ENCODE peak calls at places on chromosome 9, in four cellular contexts. One of them, this sample, is unnamed.

GRCh38 chr9:129022037-129022436 is 6.1 kb downstream of the SH3GLB2 start:
- DNase-seq in Karpas-422: no peak
- DNase-seq in tibial nerve: no peak
- DNase-seq in GM23248: no peak
- DNase-seq in this sample: no peak

GRCh38 chr9:32579706-32580331 is 6.9 kb upstream of the NDUFB6 start:
- DNase-seq in GM23248: peak; percentile 67
- DNase-seq in tibial nerve: peak; percentile 89
- DNase-seq in Karpas-422: peak; percentile 89
- DNase-seq in this sample: peak; percentile 61

GRCh38 chr9:16884373-16884772 is 13.9 kb upstream of the BNC2 start:
- DNase-seq in Karpas-422: no peak
- DNase-seq in tibial nerve: no peak
- DNase-seq in GM23248: no peak
- DNase-seq in this sample: no peak

GRCh38 chr9:14314424-14314928 is 535 bp upstream of the NFIB start:
- DNase-seq in GM23248: peak; percentile 84
- DNase-seq in Karpas-422: peak; percentile 51
- DNase-seq in tibial nerve: peak; percentile 77
- DNase-seq in this sample: no peak

GRCh38 chr9:85040141-85040540 is 370.6 kb downstream of the NTRK2 start:
- DNase-seq in Karpas-422: no peak
- DNase-seq in tibial nerve: no peak
- DNase-seq in GM23248: no peak
- DNase-seq in this sample: no peak

GRCh38 chr9:85715587-85715986 is 26.2 kb downstream of the AGTPBP1 start:
- DNase-seq in Karpas-422: peak; percentile 50
- DNase-seq in tibial nerve: no peak
- DNase-seq in GM23248: no peak
- DNase-seq in this sample: no peak

GRCh38 chr9:3525088-3525835 is 539 bp downstream of the RFX3 start:
- DNase-seq in GM23248: peak; percentile 59
- DNase-seq in Karpas-422: no peak
- DNase-seq in tibial nerve: no peak
- DNase-seq in this sample: no peak

GRCh38 chr9:129406278-129407225 is 214.3 kb downstream of the C9orf50 start:
- DNase-seq in tibial nerve: no peak
- DNase-seq in GM23248: no peak
- DNase-seq in Karpas-422: peak; percentile 67
- DNase-seq in this sample: no peak

GRCh38 chr9:135887021-135887507 is 20.3 kb downstream of the CAMSAP1 start:
- DNase-seq in Karpas-422: no peak
- DNase-seq in tibial nerve: no peak
- DNase-seq in GM23248: peak; percentile 37
- DNase-seq in this sample: no peak

DNA sequence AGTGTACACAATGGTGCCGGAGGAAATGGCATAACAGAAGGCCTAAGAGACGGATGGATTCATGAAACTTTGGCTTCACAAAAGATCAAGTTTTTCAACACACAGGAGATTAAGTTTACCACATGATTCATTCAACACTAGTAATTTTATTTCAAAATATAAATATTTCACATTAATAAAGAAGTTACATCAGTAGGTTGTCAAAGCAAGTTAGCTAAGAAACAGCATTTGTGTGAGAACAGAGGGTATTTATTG is 1.7 kb upstream of the CTNNAL1 start:
- DNase-seq in GM23248: no peak
- DNase-seq in Karpas-422: no peak
- DNase-seq in tibial nerve: no peak
- DNase-seq in this sample: no peak
- H3K4me1 ChIP-seq in GM23248: peaks cover 35% of the 10 kb centered on the region
- H3K4me1 ChIP-seq in Karpas-422: peaks cover 49% of the 10 kb centered on the region
- H3K4me1 ChIP-seq in tibial nerve: peaks cover 7% of the 10 kb centered on the region
- H3K4me1 ChIP-seq in this sample: peaks cover 22% of the 10 kb centered on the region

GRCh38 chr9:75360258-75360657 is 271.9 kb downstream of the OSTF1 start:
- DNase-seq in tibial nerve: no peak
- DNase-seq in GM23248: no peak
- DNase-seq in Karpas-422: no peak
- DNase-seq in this sample: no peak
- H3K4me1 ChIP-seq in tibial nerve: no peaks in the 10 kb centered on the region
- H3K4me1 ChIP-seq in GM23248: no peaks in the 10 kb centered on the region
- H3K4me1 ChIP-seq in Karpas-422: no peaks in the 10 kb centered on the region
- H3K4me1 ChIP-seq in this sample: no peaks in the 10 kb centered on the region

DNA sequence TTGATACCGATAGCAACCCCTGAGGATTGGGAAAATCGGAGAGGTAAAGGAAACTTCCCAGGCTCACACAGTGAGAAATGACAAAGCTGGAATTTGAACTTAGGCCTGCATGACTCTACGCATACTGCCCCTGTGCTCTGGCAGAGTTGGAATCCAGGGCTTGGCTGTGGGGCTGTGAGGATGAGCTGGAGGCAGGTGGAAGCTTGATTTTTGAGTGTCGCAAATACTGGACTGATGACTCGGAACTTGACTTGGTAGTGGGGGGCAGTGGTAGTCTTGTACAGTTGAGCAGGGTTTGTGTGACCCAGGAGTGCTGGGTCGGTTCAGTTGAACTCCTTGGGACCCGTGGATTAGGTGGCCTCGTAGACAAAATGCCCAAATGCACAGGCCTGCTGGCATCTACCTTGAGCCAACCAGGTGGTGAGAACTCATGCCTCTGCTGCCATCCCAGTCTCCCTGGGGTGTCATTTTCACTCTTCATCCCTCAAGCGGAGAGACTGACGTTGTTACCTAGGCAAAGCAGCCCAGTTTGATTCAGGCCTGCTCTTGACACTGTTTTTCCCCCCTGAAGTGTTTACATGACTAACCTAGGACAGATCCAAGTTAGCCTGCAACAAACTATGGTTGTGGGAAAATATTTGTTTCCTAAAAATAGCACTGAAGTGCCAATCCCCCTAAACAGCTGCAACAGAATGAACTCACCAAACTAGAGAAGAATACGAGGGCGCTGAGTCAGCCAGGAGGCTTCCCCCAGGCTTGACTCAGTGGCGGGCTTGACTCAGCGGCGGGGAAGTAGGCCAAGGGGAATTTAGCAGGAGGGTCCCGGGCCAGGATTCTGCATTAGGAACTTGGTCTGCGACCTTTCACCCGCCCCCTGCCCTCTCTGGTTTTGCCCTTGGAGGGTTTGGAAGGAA is 45.7 kb upstream of the ORM1 start:
- DNase-seq in tibial nerve: no peak
- DNase-seq in Karpas-422: peak; percentile 47
- DNase-seq in GM23248: peak; percentile 98
- DNase-seq in this sample: no peak
- H3K4me1 ChIP-seq in tibial nerve: no peaks in the 10 kb centered on the region
- H3K4me1 ChIP-seq in Karpas-422: peaks cover 4% of the 10 kb centered on the region
- H3K4me1 ChIP-seq in GM23248: peaks cover 16% of the 10 kb centered on the region
- H3K4me1 ChIP-seq in this sample: no peaks in the 10 kb centered on the region

GRCh38 chr9:134375430-134376385 is 49.5 kb downstream of the RXRA start:
- DNase-seq in Karpas-422: no peak
- DNase-seq in GM23248: peak; percentile 56
- DNase-seq in tibial nerve: peak; percentile 54
- DNase-seq in this sample: no peak
- H3K4me1 ChIP-seq in Karpas-422: no peaks in the 10 kb centered on the region
- H3K4me1 ChIP-seq in GM23248: peaks cover 23% of the 10 kb centered on the region
- H3K4me1 ChIP-seq in tibial nerve: peaks cover 99% of the 10 kb centered on the region
- H3K4me1 ChIP-seq in this sample: no peaks in the 10 kb centered on the region

DNA sequence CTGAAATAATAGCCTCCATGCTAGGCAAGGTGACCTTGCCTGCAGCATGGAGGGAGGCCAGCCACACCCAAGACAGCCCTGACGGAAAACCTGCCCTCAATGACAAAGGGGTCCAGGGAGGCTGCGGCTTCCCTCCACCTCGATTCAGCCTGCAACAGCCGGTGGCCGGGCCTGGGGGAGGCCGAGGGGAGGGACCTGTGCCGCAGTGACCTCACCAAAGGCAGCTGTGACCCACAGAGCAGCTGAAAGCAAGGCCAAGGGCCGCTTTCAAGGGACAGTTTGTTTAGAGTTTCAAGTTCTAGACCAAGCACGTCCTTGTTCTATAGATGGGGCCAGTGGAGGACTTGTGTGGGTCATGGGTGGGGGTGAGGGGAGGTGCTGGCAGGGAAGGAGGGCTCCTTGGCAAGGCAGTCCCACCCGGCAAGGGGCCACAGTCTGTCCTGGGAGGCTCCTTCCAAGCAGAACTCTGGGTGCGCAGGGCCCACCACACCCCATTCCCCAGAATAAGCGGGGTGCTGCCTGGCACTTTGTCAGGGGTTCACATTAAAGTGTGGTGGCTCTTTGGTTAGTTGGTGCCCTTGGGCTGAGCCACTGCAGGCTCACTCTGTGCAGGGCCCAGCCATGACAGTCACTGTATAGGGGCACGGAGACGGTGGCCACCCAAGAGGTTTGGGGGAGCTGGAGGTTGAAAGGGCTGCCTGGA is 226.5 kb downstream of the FANCC start:
- DNase-seq in GM23248: no peak
- DNase-seq in Karpas-422: no peak
- DNase-seq in tibial nerve: no peak
- DNase-seq in this sample: no peak
- H3K4me1 ChIP-seq in GM23248: peaks cover 45% of the 10 kb centered on the region
- H3K4me1 ChIP-seq in Karpas-422: no peaks in the 10 kb centered on the region
- H3K4me1 ChIP-seq in tibial nerve: peaks cover 77% of the 10 kb centered on the region
- H3K4me1 ChIP-seq in this sample: no peaks in the 10 kb centered on the region

GRCh38 chr9:98253563-98253962 is 1.9 kb downstream of the TBC1D2 start:
- DNase-seq in GM23248: peak; percentile 15
- DNase-seq in Karpas-422: no peak
- DNase-seq in tibial nerve: no peak
- DNase-seq in this sample: no peak

GRCh38 chr9:98251554-98251953 is 3.9 kb downstream of the TBC1D2 start:
- DNase-seq in GM23248: peak; percentile 92
- DNase-seq in Karpas-422: no peak
- DNase-seq in tibial nerve: no peak
- DNase-seq in this sample: no peak

GRCh38 chr9:98248737-98249474 is 6.5 kb downstream of the TBC1D2 start:
- DNase-seq in GM23248: peak; percentile 98
- DNase-seq in tibial nerve: peak; percentile 67
- DNase-seq in Karpas-422: no peak
- DNase-seq in this sample: no peak

GRCh38 chr9:98247826-98248657 is 7.4 kb downstream of the TBC1D2 start:
- DNase-seq in Karpas-422: no peak
- DNase-seq in GM23248: peak; percentile 13
- DNase-seq in tibial nerve: no peak
- DNase-seq in this sample: no peak

DNA sequence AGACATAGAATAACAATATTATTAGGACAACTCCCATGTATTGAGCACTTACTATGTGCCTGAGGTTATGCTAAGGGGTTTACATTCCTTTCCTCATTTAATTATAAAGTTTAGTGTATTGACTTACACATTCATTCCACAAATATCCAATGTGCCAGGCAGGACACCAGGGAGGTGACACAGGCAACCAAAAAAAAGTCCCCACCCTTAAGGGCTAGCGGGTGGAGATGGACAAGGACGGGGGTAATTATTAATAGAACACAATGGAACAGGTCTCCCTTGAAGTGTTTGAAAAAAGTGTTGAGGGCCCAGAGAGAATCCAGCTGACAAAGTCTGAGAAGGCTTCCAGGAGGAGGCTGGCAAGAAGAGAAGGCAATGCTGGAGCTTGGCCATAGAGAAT is 5.7 kb downstream of the TBC1D2 start:
- DNase-seq in Karpas-422: no peak
- DNase-seq in GM23248: peak; percentile 17
- DNase-seq in tibial nerve: no peak
- DNase-seq in this sample: no peak
- H3K4me1 ChIP-seq in Karpas-422: peaks cover 2% of the 10 kb centered on the region
- H3K4me1 ChIP-seq in GM23248: peaks cover 55% of the 10 kb centered on the region
- H3K4me1 ChIP-seq in tibial nerve: peaks cover 10% of the 10 kb centered on the region
- H3K4me1 ChIP-seq in this sample: peaks cover 18% of the 10 kb centered on the region

GRCh38 chr9:21557428-21557768 is 75.3 kb upstream of the IFNE start:
- DNase-seq in GM23248: no peak
- DNase-seq in tibial nerve: no peak
- DNase-seq in Karpas-422: no peak
- DNase-seq in this sample: no peak

GRCh38 chr9:21558079-21558478 is 76.0 kb upstream of the IFNE start:
- DNase-seq in tibial nerve: no peak
- DNase-seq in Karpas-422: no peak
- DNase-seq in GM23248: no peak
- DNase-seq in this sample: no peak

GRCh38 chr9:21556581-21557427 is 74.7 kb upstream of the IFNE start:
- DNase-seq in GM23248: no peak
- DNase-seq in Karpas-422: no peak
- DNase-seq in tibial nerve: no peak
- DNase-seq in this sample: no peak

GRCh38 chr9:21554813-21555212 is 72.7 kb upstream of the IFNE start:
- DNase-seq in Karpas-422: no peak
- DNase-seq in tibial nerve: no peak
- DNase-seq in GM23248: no peak
- DNase-seq in this sample: no peak

GRCh38 chr9:21555911-21556310 is 73.8 kb upstream of the IFNE start:
- DNase-seq in Karpas-422: no peak
- DNase-seq in GM23248: peak; percentile 40
- DNase-seq in tibial nerve: no peak
- DNase-seq in this sample: no peak
- H3K4me1 ChIP-seq in Karpas-422: no peaks in the 10 kb centered on the region
- H3K4me1 ChIP-seq in GM23248: peaks cover 50% of the 10 kb centered on the region
- H3K4me1 ChIP-seq in tibial nerve: peaks cover 5% of the 10 kb centered on the region
- H3K4me1 ChIP-seq in this sample: peaks cover 11% of the 10 kb centered on the region

DNA sequence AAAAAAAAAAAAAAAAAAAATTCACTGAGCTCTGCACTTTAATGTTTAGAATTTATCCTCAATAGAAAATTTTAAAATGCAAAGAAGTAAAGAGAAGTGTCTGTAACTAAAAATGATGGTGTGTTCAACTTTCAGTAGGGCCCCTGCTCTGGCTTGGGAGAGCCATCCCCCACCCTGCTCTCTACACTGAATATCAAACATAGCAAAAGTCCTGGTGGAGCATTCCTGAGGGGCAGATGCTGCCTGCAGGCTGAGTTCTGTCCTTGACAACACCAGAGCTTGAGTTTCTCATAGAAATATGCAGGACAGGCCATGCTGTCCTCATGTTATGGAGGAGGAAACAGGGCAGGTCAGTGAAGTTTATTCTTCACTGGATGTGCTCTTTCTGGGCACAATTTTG is 7.1 kb upstream of the SEMA4D start:
- DNase-seq in tibial nerve: no peak
- DNase-seq in Karpas-422: no peak
- DNase-seq in GM23248: no peak
- DNase-seq in this sample: no peak
- H3K4me1 ChIP-seq in tibial nerve: no peaks in the 10 kb centered on the region
- H3K4me1 ChIP-seq in Karpas-422: no peaks in the 10 kb centered on the region
- H3K4me1 ChIP-seq in GM23248: no peaks in the 10 kb centered on the region
- H3K4me1 ChIP-seq in this sample: peaks cover 70% of the 10 kb centered on the region